ENCODE peak calls at places on chromosomes 1 and 21, in eight cellular contexts. E, O, T, R, K, J, G and V are unnamed samples.
A peak's percentile ranks its signal among the peaks of the same experiment; 100 is the strongest.

GRCh38 chr1:27166351-27166802 is 11.5 kb upstream of the SLC9A1 start:
- DNase-seq in E (no peak), O (no peak), T (no peak), R (no peak), K (no peak), J (peak; percentile 80), G (no peak), V (no peak)

GRCh38 chr1:7885513-7886298 is 32.8 kb upstream of the UTS2 start:
- DNase-seq in E (no peak), O (no peak), T (no peak), R (no peak), K (no peak), J (peak; percentile 11), G (no peak), V (no peak)

GRCh38 chr1:89552481-89553194 is 28.0 kb downstream of the LRRC8B start:
- DNase-seq in E (no peak), O (no peak), T (no peak), R (no peak), K (no peak), J (peak; percentile 63), G (no peak), V (no peak)

GRCh38 chr1:43044572-43045361 is 86.1 kb upstream of the SLC2A1 start:
- DNase-seq in E (no peak), O (no peak), T (no peak), R (no peak), K (no peak), J (no peak), G (no peak), V (no peak)

GRCh38 chr21:37868896-37869295 is 47.4 kb downstream of the KCNJ6 start:
- DNase-seq in E (no peak), O (no peak), T (no peak), R (no peak), K (no peak), J (peak; percentile 86), G (no peak), V (no peak)

GRCh38 chr21:42652527-42653491 is 612 bp upstream of the PDE9A start:
- DNase-seq in E (peak; percentile 67), O (no peak), T (peak; percentile 69), R (peak; percentile 92), K (no peak), J (peak; percentile 50), G (peak; percentile 41), V (no peak)

GRCh38 chr1:200659269-200659668 is 10.4 kb downstream of the DDX59 start:
- DNase-seq in E (no peak), O (no peak), T (no peak), R (no peak), K (no peak), J (peak; percentile 36), G (no peak), V (no peak)

GRCh38 chr1:235943581-235944114 is 76.9 kb upstream of the LYST start:
- DNase-seq in E (no peak), O (no peak), T (no peak), R (no peak), K (no peak), J (peak; percentile 94), G (no peak), V (no peak)

GRCh38 chr1:57464756-57465155 is 40.9 kb upstream of the DAB1 start:
- DNase-seq in E (no peak), O (no peak), T (no peak), R (no peak), K (no peak), J (no peak), G (no peak), V (no peak)

GRCh38 chr1:50971748-50972305 is 1.8 kb downstream of the CDKN2C start:
- DNase-seq in E (no peak), O (no peak), T (no peak), R (no peak), K (no peak), J (no peak), G (no peak), V (no peak)

GRCh38 chr1:239170828-239171227 is 215.5 kb upstream of the CHRM3 start:
- DNase-seq in E (no peak), O (no peak), T (no peak), R (no peak), K (no peak), J (no peak), G (no peak), V (no peak)

GRCh38 chr1:167713330-167714081 is 8.3 kb upstream of the MPZL1 start:
- DNase-seq in E (peak; percentile 35), O (no peak), T (peak; percentile 32), R (peak; percentile 77), K (no peak), J (no peak), G (no peak), V (no peak)

GRCh38 chr1:101293461-101294045 is 56.7 kb downstream of the S1PR1 start:
- DNase-seq in E (no peak), O (peak; percentile 29), T (no peak), R (no peak), K (no peak), J (no peak), G (no peak), V (no peak)

GRCh38 chr21:36860736-36861594 is 105.5 kb downstream of the HLCS start:
- DNase-seq in E (no peak), O (no peak), T (no peak), R (no peak), K (no peak), J (peak; percentile 60), G (no peak), V (no peak)

GRCh38 chr1:177471244-177471643 is 300.5 kb downstream of the BRINP2 start:
- DNase-seq in E (no peak), O (no peak), T (no peak), R (no peak), K (no peak), J (peak; percentile 68), G (no peak), V (no peak)

GRCh38 chr1:202615501-202616354 is 94.5 kb downstream of the SYT2 start:
- DNase-seq in E (no peak), O (no peak), T (no peak), R (no peak), K (no peak), J (peak; percentile 43), G (peak; percentile 28), V (no peak)

GRCh38 chr1:32393832-32394140 is 455 bp downstream of the BSDC1 start:
- DNase-seq in E (no peak), O (no peak), T (no peak), R (no peak), K (peak; percentile 35), J (peak; percentile 76), G (no peak), V (no peak)

GRCh38 chr21:22892041-22892440 is 1893.8 kb downstream of the NCAM2 start:
- DNase-seq in E (no peak), O (no peak), T (no peak), R (no peak), K (no peak), J (no peak), G (no peak), V (no peak)

GRCh38 chr1:198933506-198933905 is 294.7 kb downstream of the PTPRC start:
- DNase-seq in E (no peak), O (no peak), T (no peak), R (no peak), K (no peak), J (no peak), G (peak; percentile 54), V (no peak)

GRCh38 chr1:158203693-158204457 is 23.2 kb downstream of the CD1D start:
- DNase-seq in E (no peak), O (no peak), T (peak; percentile 60), R (no peak), K (no peak), J (peak; percentile 75), G (peak; percentile 83), V (peak; percentile 33)

GRCh38 chr1:53892911-53893310 is 1.1 kb upstream of the DIO1 start:
- DNase-seq in E (no peak), O (no peak), T (no peak), R (no peak), K (no peak), J (no peak), G (peak; percentile 59), V (no peak)

GRCh38 chr1:17654519-17654918 is 100.6 kb upstream of the ACTL8 start:
- DNase-seq in E (no peak), O (no peak), T (no peak), R (no peak), K (no peak), J (no peak), G (no peak), V (no peak)

GRCh38 chr1:155082301-155082940 is 3.8 kb downstream of the EFNA3 start:
- DNase-seq in E (no peak), O (no peak), T (no peak), R (peak; percentile 61), K (no peak), J (peak; percentile 40), G (no peak), V (no peak)

GRCh38 chr1:30051777-30052176 is 671.6 kb downstream of the MATN1 start:
- DNase-seq in E (no peak), O (no peak), T (no peak), R (no peak), K (no peak), J (no peak), G (no peak), V (no peak)

GRCh38 chr21:44267655-44268142 is 6.0 kb upstream of the DNMT3L start:
- DNase-seq in E (no peak), O (no peak), T (no peak), R (no peak), K (no peak), J (no peak), G (no peak), V (no peak)

GRCh38 chr1:226600254-226600653 is 51.7 kb downstream of the STUM start:
- DNase-seq in E (no peak), O (no peak), T (no peak), R (peak; percentile 46), K (no peak), J (no peak), G (no peak), V (no peak)

GRCh38 chr1:214762902-214763301 is 159.9 kb downstream of the CENPF start:
- DNase-seq in E (no peak), O (no peak), T (no peak), R (no peak), K (no peak), J (no peak), G (no peak), V (no peak)

GRCh38 chr1:94773931-94774422 is 46.2 kb upstream of the SLC44A3 start:
- DNase-seq in E (no peak), O (no peak), T (no peak), R (no peak), K (no peak), J (peak; percentile 75), G (no peak), V (no peak)

GRCh38 chr1:224786533-224787249 is 142.8 kb upstream of the DNAH14 start:
- DNase-seq in E (no peak), O (no peak), T (no peak), R (no peak), K (no peak), J (peak; percentile 42), G (no peak), V (no peak)

GRCh38 chr1:157198619-157199420 is 60.6 kb upstream of the ETV3 start:
- DNase-seq in E (no peak), O (no peak), T (no peak), R (peak; percentile 39), K (no peak), J (no peak), G (no peak), V (no peak)